ENCODE peak calls at places on chromosomes 1 and 21, in eight cellular contexts. G is IMR-90, R is ovary, P is hepatocyte, I is left ventricle myocardium inferior, Y is fibroblast of the aortic adventitia, H is cardiac muscle cell, J is skeletal muscle cell. L is an unnamed sample.

GRCh38 chr1:192788184-192788583 is 20.7 kb upstream of the RGS2 start:
- DNase-seq in G (peak), I (no peak), P (peak), Y (peak), R (no peak), H (peak), J (peak), L (no peak)

GRCh38 chr1:220876511-220877347 is 2.5 kb upstream of the HLX start:
- DNase-seq in P (peak), Y (no peak), G (no peak), I (no peak), R (no peak), H (peak), J (no peak), L (peak)

GRCh38 chr1:2903226-2903625 is 101.7 kb upstream of the TTC34 start:
- DNase-seq in G (no peak), R (no peak), P (no peak), I (no peak), Y (no peak), H (no peak), J (no peak), L (no peak)

GRCh38 chr1:240474133-240474614 is 137.8 kb downstream of the GREM2 start:
- DNase-seq in R (no peak), I (no peak), J (peak), Y (peak), H (peak), G (peak), P (peak), L (no peak)

GRCh38 chr1:43423672-43424550 is 29.8 kb downstream of the HYI start:
- DNase-seq in P (no peak), G (no peak), Y (no peak), J (no peak), R (no peak), H (no peak), I (no peak), L (no peak)

GRCh38 chr21:38511662-38512243 is 13.5 kb upstream of the ERG start:
- DNase-seq in R (no peak), J (no peak), G (no peak), P (no peak), I (no peak), Y (no peak), H (no peak), L (no peak)

GRCh38 chr1:245074232-245074747 is 80.5 kb upstream of the KIF26B start:
- DNase-seq in J (no peak), Y (peak), P (peak), H (no peak), R (no peak), I (no peak), G (peak), L (no peak)

GRCh38 chr1:191537030-191537429 is 621.2 kb upstream of the RGS18 start:
- DNase-seq in H (no peak), J (peak), I (no peak), Y (no peak), R (no peak), P (no peak), G (no peak), L (no peak)

GRCh38 chr1:186188004-186188539 is 187.0 kb downstream of the TPR start:
- DNase-seq in H (peak), G (peak), Y (peak), J (peak), R (no peak), P (peak), I (no peak), L (no peak)

GRCh38 chr21:45334134-45334533 is 46.4 kb upstream of the POFUT2 start:
- DNase-seq in J (no peak), P (no peak), R (peak), Y (no peak), G (no peak), I (peak), H (no peak), L (no peak)

GRCh38 chr1:150966011-150966410 is 8.6 kb downstream of the CERS2 start:
- DNase-seq in Y (no peak), I (no peak), H (no peak), G (no peak), J (no peak), P (no peak), R (no peak), L (peak)

GRCh38 chr1:226943156-226943555 is 3.1 kb downstream of the COQ8A start:
- DNase-seq in Y (no peak), J (no peak), H (no peak), P (no peak), G (peak), I (no peak), R (no peak), L (peak)

GRCh38 chr1:179177182-179177581 is 52.3 kb downstream of the ABL2 start:
- DNase-seq in R (no peak), G (peak), H (peak), J (no peak), I (no peak), P (no peak), Y (peak), L (no peak)

GRCh38 chr1:171257207-171258052 is 9.1 kb downstream of the FMO1 start:
- DNase-seq in H (peak), G (no peak), J (no peak), I (no peak), Y (peak), P (peak), R (peak), L (no peak)

GRCh38 chr1:238406098-238406497 is 515.4 kb upstream of the ZP4 start:
- DNase-seq in G (no peak), P (no peak), J (no peak), Y (no peak), I (no peak), R (no peak), H (no peak), L (no peak)

GRCh38 chr1:153941826-153942725 is 4.4 kb downstream of the DENND4B start:
- DNase-seq in I (no peak), P (no peak), Y (no peak), G (no peak), H (no peak), R (no peak), J (no peak), L (peak)

GRCh38 chr1:79629414-79629813 is 622.9 kb upstream of the ADGRL4 start:
- DNase-seq in H (no peak), R (no peak), P (no peak), Y (no peak), G (no peak), J (no peak), I (no peak), L (no peak)

GRCh38 chr21:14901482-14901958 is 163.3 kb downstream of the NRIP1 start:
- DNase-seq in I (no peak), Y (peak), R (no peak), P (no peak), G (peak), H (peak), J (peak), L (no peak)

GRCh38 chr1:32733573-32734321 is 31.2 kb upstream of the SYNC start:
- DNase-seq in I (no peak), P (no peak), J (peak), Y (no peak), G (peak), R (no peak), H (peak), L (peak)

GRCh38 chr1:165717918-165718515 is 19.7 kb upstream of the ALDH9A1 start:
- DNase-seq in H (peak), J (no peak), I (no peak), G (peak), R (no peak), P (peak), Y (peak), L (peak)

GRCh38 chr1:14506471-14506870 is 92.0 kb upstream of the KAZN start:
- DNase-seq in G (no peak), P (no peak), I (no peak), Y (no peak), R (no peak), J (no peak), H (no peak), L (no peak)

GRCh38 chr1:216914974-216915373 is 191.7 kb upstream of the ESRRG start:
- DNase-seq in G (peak), Y (no peak), H (peak), P (no peak), J (no peak), I (no peak), R (no peak), L (no peak)

GRCh38 chr1:87542697-87543096 is 214.0 kb downstream of the LMO4 start:
- DNase-seq in P (no peak), R (no peak), G (no peak), H (no peak), Y (no peak), I (no peak), J (no peak), L (no peak)

GRCh38 chr1:209838537-209838936 is 10.8 kb downstream of the UTP25 start:
- DNase-seq in I (no peak), H (no peak), P (peak), J (no peak), Y (no peak), R (no peak), G (no peak), L (no peak)

GRCh38 chr1:206484901-206485300 is 14.6 kb downstream of the IKBKE start:
- DNase-seq in R (no peak), J (no peak), P (no peak), G (no peak), H (no peak), Y (no peak), I (no peak), L (no peak)

GRCh38 chr1:57586842-57587241 is 163.0 kb upstream of the DAB1 start:
- DNase-seq in H (no peak), I (no peak), G (no peak), P (no peak), R (no peak), J (no peak), Y (no peak), L (no peak)

GRCh38 chr1:89104687-89105086 is 21.2 kb downstream of the GBP2 start:
- DNase-seq in J (no peak), Y (no peak), P (no peak), G (no peak), I (no peak), R (no peak), H (no peak), L (no peak)

GRCh38 chr1:1245840-1246205 is 699 bp downstream of the C1QTNF12 start:
- DNase-seq in Y (no peak), J (no peak), R (no peak), G (no peak), H (no peak), I (no peak), P (no peak), L (no peak)

GRCh38 chr1:160376525-160377131 is 9.8 kb downstream of the NHLH1 start:
- DNase-seq in Y (peak), R (no peak), H (peak), I (no peak), P (peak), J (peak), G (peak), L (peak)

GRCh38 chr1:228323401-228323800 is 83.2 kb downstream of the TRIM11 start:
- DNase-seq in Y (no peak), I (no peak), J (no peak), H (no peak), P (no peak), R (no peak), G (no peak), L (no peak)

GRCh38 chr1:233444484-233444883 is 117.0 kb downstream of the MAP3K21 start:
- DNase-seq in P (no peak), G (no peak), R (no peak), Y (no peak), I (no peak), J (no peak), H (no peak), L (no peak)

GRCh38 chr1:201903135-201903534 is 14.4 kb downstream of the SHISA4 start:
- DNase-seq in H (peak), J (no peak), R (peak), I (no peak), P (peak), G (peak), Y (peak), L (no peak)

GRCh38 chr1:97145321-97145956 is 423.9 kb downstream of the PTBP2 start:
- DNase-seq in Y (peak), G (peak), H (peak), R (no peak), P (no peak), J (peak), I (no peak), L (no peak)

DNA sequence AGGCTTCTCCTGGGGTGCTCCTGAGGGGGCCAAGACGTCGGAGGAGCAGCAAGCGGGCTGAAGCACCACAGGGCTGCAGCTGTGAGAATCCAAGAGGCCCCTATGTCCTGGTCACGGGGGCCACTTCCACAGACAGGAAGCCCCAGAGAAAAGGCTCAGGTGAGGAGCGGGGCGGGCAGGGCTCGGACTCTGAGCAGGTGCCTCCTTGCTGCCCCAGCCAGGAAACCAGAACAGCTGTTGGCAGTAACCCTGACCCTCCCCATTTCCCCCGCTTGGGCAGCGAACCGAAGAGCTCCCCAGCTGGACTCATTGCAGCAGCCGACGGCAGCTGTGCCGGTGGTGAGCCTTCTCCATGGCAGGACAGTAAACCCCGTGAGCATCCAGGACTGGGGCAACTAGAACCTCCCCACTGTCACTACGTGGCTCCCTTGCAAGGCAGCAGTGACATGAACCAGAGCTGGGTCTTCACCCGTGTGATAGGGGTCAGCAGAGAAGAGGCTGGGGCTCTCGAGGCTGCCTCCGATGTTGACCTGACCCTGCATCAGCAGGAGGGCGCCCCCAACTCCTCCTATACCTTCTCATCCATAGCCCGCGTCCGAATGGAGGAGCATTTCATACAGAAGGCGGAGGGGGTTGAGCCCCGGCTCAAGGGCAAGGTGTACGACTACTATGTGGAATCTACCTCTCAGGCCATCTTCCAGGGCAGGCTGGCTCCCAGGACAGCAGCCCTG is 625 bp downstream of the KLHDC7A start:
- DNase-seq in H (no peak), P (no peak), J (no peak), R (no peak), I (no peak), G (no peak), Y (no peak), L (peak)
- H3K4me3 ChIP-seq in H (no peak), P (no peak), J (no peak), R (no peak), I (no peak), G (no peak), Y (no peak), L (peak)

GRCh38 chr21:20661221-20661620 is 337.0 kb upstream of the NCAM2 start:
- DNase-seq in I (no peak), P (no peak), G (no peak), J (no peak), H (no peak), R (no peak), Y (no peak), L (peak)

GRCh38 chr21:20662523-20662922 is 335.7 kb upstream of the NCAM2 start:
- DNase-seq in H (no peak), R (no peak), I (no peak), Y (no peak), J (no peak), G (no peak), P (no peak), L (no peak)

DNA sequence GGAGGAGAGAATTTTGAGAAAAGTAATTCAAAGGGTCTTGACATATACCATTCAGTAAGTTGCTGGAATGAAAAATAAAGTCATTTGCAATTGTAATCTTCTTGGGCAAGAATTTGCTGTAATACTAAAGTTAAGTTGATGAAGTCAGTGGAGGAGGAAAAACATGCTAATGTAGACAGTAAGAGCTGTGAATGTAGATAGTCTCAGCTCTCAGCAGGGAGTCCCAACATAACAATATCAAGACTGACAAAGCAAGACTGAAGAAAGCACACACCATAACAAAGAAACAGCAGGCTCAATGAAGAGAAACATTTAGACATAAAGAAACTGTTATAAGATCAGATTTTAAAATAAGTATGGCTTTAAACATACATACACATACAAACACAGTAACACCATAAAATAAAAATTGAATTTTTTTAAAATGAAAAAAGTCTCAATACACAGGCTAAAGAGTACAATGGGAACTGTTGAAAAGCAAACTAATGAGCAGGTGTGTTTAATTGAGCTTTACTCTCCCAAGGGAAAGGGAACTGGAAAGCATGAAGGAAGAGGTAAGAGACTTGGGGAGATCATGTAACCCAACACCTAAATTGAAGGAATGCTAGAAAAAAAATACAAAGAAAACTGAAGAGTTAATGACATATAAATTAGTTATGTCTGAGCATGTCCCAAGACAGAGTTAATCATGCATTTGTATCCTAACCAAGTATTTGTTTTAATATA is 336.3 kb upstream of the NCAM2 start:
- DNase-seq in H (no peak), J (no peak), Y (no peak), G (no peak), I (no peak), R (no peak), P (no peak), L (peak)
- H3K4me3 ChIP-seq in H (no peak), J (no peak), Y (no peak), G (no peak), I (no peak), R (no peak), P (no peak), L (no peak)

GRCh38 chr1:41372600-41372993 is 11.4 kb downstream of the FOXO6 start:
- DNase-seq in J (no peak), R (no peak), H (no peak), Y (no peak), G (no peak), P (no peak), I (no peak), L (no peak)

GRCh38 chr1:41370225-41370624 is 9.0 kb downstream of the FOXO6 start:
- DNase-seq in R (no peak), G (no peak), H (no peak), P (no peak), Y (no peak), I (no peak), J (no peak), L (no peak)

GRCh38 chr1:41370756-41371420 is 9.7 kb downstream of the FOXO6 start:
- DNase-seq in R (peak), G (no peak), H (no peak), I (no peak), Y (no peak), J (no peak), P (no peak), L (peak)

GRCh38 chr1:41373373-41373772 is 12.1 kb downstream of the FOXO6 start:
- DNase-seq in Y (no peak), I (no peak), H (no peak), J (no peak), R (peak), G (no peak), P (no peak), L (no peak)

DNA sequence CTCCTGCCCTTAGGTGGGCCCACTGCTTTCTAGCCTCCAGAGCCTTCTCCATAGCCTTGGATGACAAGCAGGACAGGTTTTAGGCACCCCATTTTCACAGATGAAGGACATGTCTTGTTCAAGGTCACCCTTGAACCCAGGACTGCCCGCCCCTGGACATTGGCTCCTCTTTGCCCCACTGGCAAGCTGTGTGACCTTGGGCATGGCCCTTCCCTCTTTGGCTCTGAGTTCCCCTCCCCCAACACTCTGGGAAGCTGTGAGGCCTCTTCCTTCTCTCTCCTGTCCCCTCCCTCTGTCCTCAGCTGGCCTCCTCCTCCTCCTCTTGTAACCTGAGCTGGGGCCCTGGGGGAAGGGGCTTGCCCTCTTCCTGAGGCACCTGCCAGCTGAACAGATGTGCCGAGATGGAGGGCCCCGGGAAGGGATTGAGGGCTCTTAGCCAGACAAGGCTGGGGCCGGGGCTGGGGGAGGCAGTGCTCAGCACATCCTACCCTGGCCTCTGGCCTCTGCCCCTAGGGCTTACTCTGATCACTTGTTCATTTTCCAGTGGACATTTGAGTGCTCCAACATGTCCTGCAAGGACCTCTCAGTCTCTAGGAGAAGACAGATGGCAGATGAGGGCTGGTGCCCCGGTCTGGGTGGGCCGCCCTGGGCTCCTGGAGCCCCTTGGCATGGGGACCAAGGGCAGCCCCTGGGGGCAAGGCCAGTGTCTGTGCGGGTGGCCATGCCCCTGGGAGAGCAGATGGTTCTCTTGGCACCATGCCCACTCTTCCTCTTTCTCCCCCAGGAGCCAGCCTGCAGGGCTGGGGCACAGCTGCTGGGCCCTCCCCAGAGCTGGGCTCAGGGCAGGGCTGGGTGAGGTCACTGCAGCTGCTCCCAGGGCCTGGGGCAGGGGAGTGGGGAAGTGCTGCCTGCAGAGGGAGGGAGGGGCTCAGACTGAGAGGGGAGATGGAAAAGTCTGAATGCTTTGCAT is 10.7 kb downstream of the FOXO6 start:
- DNase-seq in H (no peak), I (no peak), G (no peak), Y (no peak), P (no peak), R (peak), J (peak), L (peak)
- H3K4me3 ChIP-seq in H (no peak), I (no peak), G (no peak), Y (no peak), P (no peak), R (no peak), J (no peak), L (peak)

DNA sequence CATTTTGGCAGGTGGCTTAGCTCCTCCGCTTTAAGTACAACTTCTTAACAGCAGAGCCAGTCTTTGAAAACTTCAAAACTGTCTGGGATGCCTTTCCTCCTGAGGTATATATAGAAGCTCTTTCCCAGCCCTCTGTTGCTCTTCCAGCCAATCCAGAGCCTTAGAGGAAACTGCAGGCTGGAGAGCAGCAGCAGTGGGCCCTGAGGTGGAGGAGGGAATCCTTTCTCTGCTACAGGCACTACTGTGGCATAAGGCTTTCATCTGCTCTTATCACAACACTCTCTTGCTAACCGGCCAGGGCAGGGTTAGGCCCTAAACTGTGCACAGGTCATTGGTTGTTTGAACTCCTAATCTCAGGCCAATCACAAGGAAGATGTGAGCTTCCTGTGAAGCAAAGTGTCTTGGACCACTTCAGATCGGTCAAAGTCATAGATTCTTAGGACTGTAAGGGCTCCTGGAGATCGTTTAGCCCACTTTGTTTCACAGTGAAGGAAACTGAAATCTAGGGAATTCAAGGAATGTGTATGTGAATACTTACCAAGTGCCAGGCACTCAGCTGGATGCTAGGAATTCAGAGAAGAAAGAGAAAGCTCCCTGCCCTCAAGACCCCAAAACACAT is at the start of gene RGS5:
- DNase-seq in I (no peak), P (no peak), H (peak), R (no peak), G (peak), J (no peak), Y (peak), L (peak)
- H3K4me3 ChIP-seq in I (peak), P (no peak), H (peak), R (no peak), G (no peak), J (no peak), Y (no peak), L (no peak)